ENCODE peak calls at places on chromosomes 2 and 18, in eight cellular contexts. X, N, Y, W, D, O, P and Z are unnamed samples.

GRCh38 chr18:2898131-2898640 is 51.4 kb downstream of the EMILIN2 start:
- DNase-seq in W (peak), X (no peak), D (no peak), P (peak), N (peak), Y (peak), O (peak), Z (peak)

GRCh38 chr18:9968081-9968848 is 54.4 kb downstream of the VAPA start:
- DNase-seq in W (no peak), Y (peak), D (no peak), O (no peak), X (no peak), N (no peak), P (no peak), Z (no peak)

GRCh38 chr2:128315829-128316776 is 2.6 kb downstream of the HS6ST1 start:
- DNase-seq in W (peak), N (no peak), X (no peak), P (peak), O (no peak), Y (peak), D (no peak), Z (no peak)

GRCh38 chr18:26655614-26656400 is 107.5 kb upstream of the KCTD1 start:
- DNase-seq in N (peak), O (peak), Y (peak), P (peak), W (peak), X (peak), D (peak), Z (peak)

GRCh38 chr2:223837290-223838061 is at the start of gene AP1S3:
- DNase-seq in P (peak), Y (peak), O (peak), W (peak), X (peak), D (peak), N (peak), Z (peak)

GRCh38 chr2:134280231-134280630 is 26.4 kb downstream of the MGAT5 start:
- DNase-seq in P (no peak), X (no peak), O (no peak), D (no peak), Y (no peak), N (no peak), W (no peak), Z (no peak)

GRCh38 chr2:47520825-47521665 is 118.1 kb downstream of the MSH2 start:
- DNase-seq in D (no peak), W (peak), Y (peak), N (peak), P (no peak), O (peak), X (peak), Z (no peak)

GRCh38 chr2:80020061-80020460 is 284.5 kb downstream of the LRRTM1 start:
- DNase-seq in D (no peak), P (no peak), O (no peak), X (no peak), N (no peak), W (no peak), Y (no peak), Z (peak)

GRCh38 chr2:236830931-236831330 is 254.8 kb upstream of the COPS8 start:
- DNase-seq in X (no peak), P (no peak), D (no peak), N (no peak), O (no peak), Y (peak), W (no peak), Z (no peak)

GRCh38 chr2:236828002-236828401 is 257.7 kb upstream of the COPS8 start:
- DNase-seq in W (no peak), N (no peak), X (no peak), O (no peak), D (peak), Y (no peak), P (peak), Z (no peak)

GRCh38 chr2:236825989-236826510 is 256.4 kb downstream of the ACKR3 start:
- DNase-seq in P (peak), X (no peak), D (no peak), Y (no peak), N (no peak), O (no peak), W (no peak), Z (no peak)

GRCh38 chr2:236826727-236827126 is 257.1 kb downstream of the ACKR3 start:
- DNase-seq in O (no peak), P (peak), D (no peak), Y (no peak), N (no peak), X (no peak), W (no peak), Z (no peak)

DNA sequence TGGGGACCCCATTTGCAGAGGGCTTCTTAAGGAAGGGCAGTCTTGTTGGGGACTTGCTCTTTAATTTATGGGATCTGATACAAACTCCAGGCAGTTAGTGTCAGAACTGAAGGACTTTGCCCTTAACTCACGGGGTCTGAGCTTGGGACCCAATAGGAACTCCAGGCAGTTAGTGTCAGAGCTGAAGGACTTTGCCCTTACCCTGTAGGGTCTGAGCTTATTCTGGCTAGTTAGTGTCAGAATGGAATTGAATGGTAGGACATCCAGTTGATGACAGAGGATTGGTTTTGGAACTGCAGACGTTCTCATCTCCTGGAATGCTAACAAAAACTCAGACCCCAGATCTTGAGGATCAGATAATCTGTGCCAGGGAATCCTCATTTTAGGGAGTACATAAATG is 256.9 kb upstream of the COPS8 start:
- DNase-seq in W (no peak), X (no peak), Y (no peak), P (peak), D (no peak), O (no peak), N (no peak), Z (no peak)
- TF ChIP-seq CTCF in W (no peak), X (no peak), Y (no peak), P (no peak), D (no peak), O (no peak), N (no peak), Z (no peak)

GRCh38 chr2:175690113-175690716 is 311.9 kb downstream of the LNPK start:
- DNase-seq in D (peak), O (peak), W (peak), N (peak), Y (peak), P (no peak), X (no peak), Z (peak)
- TF ChIP-seq CTCF in D (peak), O (peak), W (peak), N (peak), Y (peak), P (peak), X (peak), Z (peak)

GRCh38 chr18:57961876-57962505 is 82.0 kb upstream of the NEDD4L start:
- DNase-seq in W (no peak), P (no peak), Y (no peak), D (no peak), X (no peak), N (peak), O (no peak), Z (no peak)

GRCh38 chr18:57961411-57961810 is 82.6 kb upstream of the NEDD4L start:
- DNase-seq in X (no peak), P (no peak), O (no peak), W (no peak), D (no peak), N (no peak), Y (no peak), Z (no peak)

GRCh38 chr18:57957210-57957609 is 86.8 kb upstream of the NEDD4L start:
- DNase-seq in Y (no peak), D (no peak), N (no peak), O (no peak), W (no peak), P (no peak), X (no peak), Z (no peak)

GRCh38 chr18:57956495-57956894 is 87.5 kb upstream of the NEDD4L start:
- DNase-seq in N (peak), D (no peak), X (no peak), O (no peak), P (no peak), W (no peak), Y (no peak), Z (no peak)

DNA sequence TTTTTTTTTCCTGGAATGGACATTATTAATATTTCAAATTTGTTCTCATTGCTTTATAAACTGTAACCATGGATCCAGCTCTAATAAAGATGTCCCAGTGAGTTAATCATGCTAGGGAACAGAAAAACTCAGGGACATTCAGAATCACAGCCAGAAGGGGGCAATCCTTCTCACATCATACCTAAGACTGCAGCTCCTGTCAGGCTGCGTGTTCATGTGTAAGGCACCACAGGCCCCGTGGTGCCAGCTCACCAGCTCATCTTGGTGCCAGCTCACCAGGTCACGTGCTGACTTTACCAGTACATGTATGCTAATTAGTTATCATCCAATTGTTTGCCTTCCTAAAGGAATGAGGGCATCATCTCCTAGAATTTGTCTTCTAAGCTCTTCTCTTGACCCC is 84.7 kb upstream of the NEDD4L start:
- DNase-seq in W (peak), D (peak), Y (peak), P (no peak), N (peak), O (peak), X (peak), Z (peak)
- TF ChIP-seq CTCF in W (peak), D (peak), Y (peak), P (no peak), N (peak), O (peak), X (peak), Z (peak)

GRCh38 chr2:211498551-211499205 is 942.3 kb downstream of the CPS1 start:
- DNase-seq in O (no peak), N (no peak), W (no peak), P (no peak), X (no peak), Y (no peak), D (no peak), Z (no peak)

GRCh38 chr2:211503198-211503597 is 946.8 kb downstream of the CPS1 start:
- DNase-seq in W (no peak), X (no peak), P (no peak), N (no peak), O (no peak), Y (no peak), D (no peak), Z (no peak)

GRCh38 chr2:211503856-211504255 is 947.5 kb downstream of the CPS1 start:
- DNase-seq in P (no peak), Y (no peak), O (no peak), X (peak), W (no peak), D (no peak), N (no peak), Z (no peak)
- TF ChIP-seq CTCF in P (no peak), Y (no peak), O (peak), X (peak), W (peak), D (peak), N (peak), Z (no peak)

DNA sequence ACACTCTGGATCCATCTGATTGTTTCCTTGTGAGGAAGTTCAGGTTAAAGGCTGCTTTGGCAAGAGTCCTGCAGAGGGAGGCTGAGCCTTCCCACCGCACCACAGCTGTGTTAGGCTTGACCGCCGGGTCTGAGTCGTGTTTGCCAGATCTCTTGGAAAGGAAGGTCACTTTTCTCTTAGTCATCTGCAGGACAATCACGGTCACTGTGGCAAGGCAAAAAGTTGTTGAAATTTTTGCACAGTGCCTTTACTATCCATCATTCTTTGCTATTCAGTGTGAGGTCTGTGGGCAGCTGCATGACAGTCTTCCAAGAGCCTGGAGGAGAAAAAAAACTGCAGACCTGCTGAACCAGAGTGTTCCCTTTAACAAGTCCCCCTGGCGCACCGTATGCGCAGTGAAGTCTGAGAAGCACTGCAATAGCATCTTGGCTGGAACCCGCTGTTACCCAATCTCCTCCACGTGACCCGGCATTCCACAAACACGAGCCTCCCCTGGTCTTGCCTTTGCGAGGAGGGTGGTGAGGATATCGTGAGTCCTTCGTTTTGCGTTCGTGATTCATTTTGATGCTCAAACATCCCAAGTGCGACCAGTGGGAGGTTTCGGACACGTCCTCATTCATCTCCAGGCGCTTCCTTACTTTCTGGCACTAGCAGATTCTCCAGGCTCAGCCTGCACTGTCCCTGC is 23.0 kb downstream of the BIN1 start:
- DNase-seq in X (no peak), W (peak), O (peak), N (peak), P (peak), D (no peak), Y (peak), Z (peak)
- TF ChIP-seq CTCF in X (no peak), W (peak), O (no peak), N (no peak), P (no peak), D (no peak), Y (peak), Z (no peak)